ENCODE peak calls at places on chromosomes 7 and 10, in eight cellular contexts. One of them, this sample, is unnamed.

GRCh38 chr7:73719806-73720169 is 319 bp upstream of the STX1A start:
- DNase-seq in NCI-H774: no peak
- DNase-seq in kidney tubule cell: no peak
- DNase-seq in spleen: no peak
- DNase-seq in HTR-8/SVneo: no peak
- DNase-seq in HS-5: no peak
- DNase-seq in WERI-Rb-1: no peak
- DNase-seq in mesothelial cell of epicardium: no peak
- DNase-seq in this sample: no peak

GRCh38 chr7:94391716-94392390 is 2.8 kb upstream of the COL1A2 start:
- DNase-seq in NCI-H774: no peak
- DNase-seq in kidney tubule cell: no peak
- DNase-seq in spleen: no peak
- DNase-seq in HTR-8/SVneo: peak
- DNase-seq in HS-5: peak
- DNase-seq in WERI-Rb-1: no peak
- DNase-seq in mesothelial cell of epicardium: no peak
- DNase-seq in this sample: no peak

GRCh38 chr7:65339257-65339656 is 34.4 kb upstream of the ZNF92 start:
- DNase-seq in NCI-H774: no peak
- DNase-seq in kidney tubule cell: no peak
- DNase-seq in spleen: no peak
- DNase-seq in HTR-8/SVneo: no peak
- DNase-seq in HS-5: no peak
- DNase-seq in WERI-Rb-1: no peak
- DNase-seq in mesothelial cell of epicardium: no peak
- DNase-seq in this sample: no peak

GRCh38 chr7:37031571-37032257 is 307.4 kb upstream of the AOAH start:
- DNase-seq in NCI-H774: peak
- DNase-seq in kidney tubule cell: peak
- DNase-seq in spleen: no peak
- DNase-seq in HTR-8/SVneo: peak
- DNase-seq in HS-5: peak
- DNase-seq in WERI-Rb-1: no peak
- DNase-seq in mesothelial cell of epicardium: peak
- DNase-seq in this sample: no peak

GRCh38 chr10:1004294-1004693 is 16.1 kb downstream of the GTPBP4 start:
- DNase-seq in NCI-H774: no peak
- DNase-seq in kidney tubule cell: no peak
- DNase-seq in spleen: no peak
- DNase-seq in HTR-8/SVneo: no peak
- DNase-seq in HS-5: no peak
- DNase-seq in WERI-Rb-1: no peak
- DNase-seq in mesothelial cell of epicardium: no peak
- DNase-seq in this sample: no peak

GRCh38 chr7:130303982-130304381 is 11.0 kb downstream of the CPA4 start:
- DNase-seq in NCI-H774: no peak
- DNase-seq in kidney tubule cell: no peak
- DNase-seq in spleen: no peak
- DNase-seq in HTR-8/SVneo: no peak
- DNase-seq in HS-5: no peak
- DNase-seq in WERI-Rb-1: no peak
- DNase-seq in mesothelial cell of epicardium: no peak
- DNase-seq in this sample: no peak

GRCh38 chr10:65325913-65326312 is 1599.9 kb upstream of the LRRTM3 start:
- DNase-seq in NCI-H774: no peak
- DNase-seq in kidney tubule cell: no peak
- DNase-seq in spleen: no peak
- DNase-seq in HTR-8/SVneo: no peak
- DNase-seq in HS-5: no peak
- DNase-seq in WERI-Rb-1: no peak
- DNase-seq in mesothelial cell of epicardium: no peak
- DNase-seq in this sample: no peak

GRCh38 chr7:35593896-35594295 is 101.0 kb downstream of the HERPUD2 start:
- DNase-seq in NCI-H774: no peak
- DNase-seq in kidney tubule cell: peak
- DNase-seq in spleen: no peak
- DNase-seq in HTR-8/SVneo: no peak
- DNase-seq in HS-5: no peak
- DNase-seq in WERI-Rb-1: peak
- DNase-seq in mesothelial cell of epicardium: no peak
- DNase-seq in this sample: no peak

GRCh38 chr10:58414270-58415041 is 29.2 kb downstream of the TFAM start:
- DNase-seq in NCI-H774: peak
- DNase-seq in kidney tubule cell: peak
- DNase-seq in spleen: no peak
- DNase-seq in HTR-8/SVneo: peak
- DNase-seq in HS-5: peak
- DNase-seq in WERI-Rb-1: no peak
- DNase-seq in mesothelial cell of epicardium: no peak
- DNase-seq in this sample: no peak

GRCh38 chr7:135791543-135792120 is 43.0 kb upstream of the FAM180A start:
- DNase-seq in NCI-H774: no peak
- DNase-seq in kidney tubule cell: no peak
- DNase-seq in spleen: peak
- DNase-seq in HTR-8/SVneo: no peak
- DNase-seq in HS-5: no peak
- DNase-seq in WERI-Rb-1: no peak
- DNase-seq in mesothelial cell of epicardium: no peak
- DNase-seq in this sample: no peak

GRCh38 chr10:114291516-114291915 is 52.5 kb downstream of the VWA2 start:
- DNase-seq in NCI-H774: no peak
- DNase-seq in kidney tubule cell: no peak
- DNase-seq in spleen: peak
- DNase-seq in HTR-8/SVneo: no peak
- DNase-seq in HS-5: no peak
- DNase-seq in WERI-Rb-1: no peak
- DNase-seq in mesothelial cell of epicardium: no peak
- DNase-seq in this sample: no peak

GRCh38 chr7:12888727-12889126 is 201.3 kb downstream of the ARL4A start:
- DNase-seq in NCI-H774: no peak
- DNase-seq in kidney tubule cell: peak
- DNase-seq in spleen: no peak
- DNase-seq in HTR-8/SVneo: no peak
- DNase-seq in HS-5: peak
- DNase-seq in WERI-Rb-1: no peak
- DNase-seq in mesothelial cell of epicardium: no peak
- DNase-seq in this sample: no peak

GRCh38 chr7:28358423-28358868 is 53.9 kb upstream of the CREB5 start:
- DNase-seq in NCI-H774: peak
- DNase-seq in kidney tubule cell: peak
- DNase-seq in spleen: no peak
- DNase-seq in HTR-8/SVneo: peak
- DNase-seq in HS-5: peak
- DNase-seq in WERI-Rb-1: no peak
- DNase-seq in mesothelial cell of epicardium: no peak
- DNase-seq in this sample: no peak

GRCh38 chr7:93828260-93828659 is 62.3 kb downstream of the TFPI2 start:
- DNase-seq in NCI-H774: no peak
- DNase-seq in kidney tubule cell: no peak
- DNase-seq in spleen: no peak
- DNase-seq in HTR-8/SVneo: no peak
- DNase-seq in HS-5: no peak
- DNase-seq in WERI-Rb-1: no peak
- DNase-seq in mesothelial cell of epicardium: no peak
- DNase-seq in this sample: no peak